ENCODE peak calls at places on chromosomes 11 and 22, in eight cellular contexts. C is BJ, B is uterus, P is spleen, E is kidney, L is SK-N-SH, A is neural progenitor cell, D is tibial nerve. N is an unnamed sample. For H3K36me3, the result is how much of the 10 kb centered on the place peaks cover.

GRCh38 chr22:37171662-37172061 is 16.4 kb downstream of the C1QTNF6 start:
- DNase-seq in E (no peak), P (no peak), A (no peak), D (no peak), L (peak), C (no peak), B (no peak), N (no peak)

GRCh38 chr22:41935015-41935908 is 8.7 kb upstream of the TNFRSF13C start:
- DNase-seq in A (no peak), L (no peak), E (no peak), P (peak), B (no peak), C (no peak), D (no peak), N (peak)

GRCh38 chr22:41256254-41256897 is 15.6 kb upstream of the CHADL start:
- DNase-seq in B (no peak), A (no peak), L (no peak), C (peak), E (no peak), P (no peak), D (no peak), N (no peak)

GRCh38 chr11:45102810-45103621 is 43.4 kb upstream of the PRDM11 start:
- DNase-seq in C (peak), B (no peak), D (no peak), A (peak), E (peak), L (peak), P (peak), N (peak)

GRCh38 chr11:131643171-131643570 is 272.8 kb downstream of the NTM start:
- DNase-seq in P (no peak), L (peak), B (no peak), C (no peak), A (no peak), D (no peak), E (no peak), N (no peak)

GRCh38 chr11:90251599-90251998 is 28.8 kb upstream of the CHORDC1 start:
- DNase-seq in L (no peak), E (no peak), C (no peak), B (no peak), A (no peak), D (no peak), P (no peak), N (no peak)

GRCh38 chr11:117884994-117885393 is 8.5 kb upstream of the FXYD6 start:
- DNase-seq in P (no peak), E (no peak), L (no peak), C (no peak), B (peak), D (no peak), A (no peak), N (no peak)

GRCh38 chr11:130599073-130599654 is 150.7 kb downstream of the ADAMTS15 start:
- DNase-seq in A (no peak), E (peak), B (peak), C (no peak), P (no peak), D (peak), L (no peak), N (no peak)

GRCh38 chr11:12900496-12900895 is 108.6 kb upstream of the RASSF10 start:
- DNase-seq in E (no peak), L (no peak), D (no peak), A (no peak), B (no peak), P (no peak), C (peak), N (no peak)

GRCh38 chr11:22491826-22492225 is 133.8 kb downstream of the FANCF start:
- DNase-seq in C (peak), D (no peak), P (no peak), A (peak), E (no peak), L (peak), B (no peak), N (no peak)

GRCh38 chr11:60370811-60371297 is 7.5 kb upstream of the MS4A7 start:
- DNase-seq in C (no peak), P (no peak), B (no peak), D (no peak), L (no peak), A (no peak), E (no peak), N (no peak)

GRCh38 chr11:13942908-13943505 is 19.5 kb upstream of the SPON1 start:
- DNase-seq in E (no peak), P (no peak), B (no peak), D (no peak), A (no peak), C (no peak), L (no peak), N (no peak)

GRCh38 chr11:629237-629583 is 2.2 kb upstream of the SCT start:
- DNase-seq in E (peak), C (no peak), D (no peak), P (no peak), L (no peak), B (no peak), A (no peak), N (peak)

GRCh38 chr11:18731949-18732821 is 6.2 kb upstream of the IGSF22 start:
- DNase-seq in P (no peak), D (peak), L (peak), B (peak), A (peak), C (no peak), E (no peak), N (no peak)

GRCh38 chr11:114285599-114285998 is 10.6 kb upstream of the NNMT start:
- DNase-seq in P (no peak), D (no peak), B (no peak), E (no peak), L (no peak), A (no peak), C (no peak), N (no peak)

GRCh38 chr22:32950366-32950765 is 107.8 kb downstream of the SYN3 start:
- DNase-seq in P (no peak), B (no peak), D (no peak), C (no peak), L (peak), A (no peak), E (no peak), N (no peak)

GRCh38 chr22:37368058-37368457 is 59.2 kb downstream of the ELFN2 start:
- DNase-seq in B (no peak), P (no peak), L (no peak), D (no peak), C (no peak), E (no peak), A (peak), N (no peak)

GRCh38 chr22:35766654-35767580 is 49.2 kb downstream of the APOL5 start:
- DNase-seq in E (no peak), C (no peak), A (peak), L (no peak), P (no peak), D (no peak), B (no peak), N (no peak)

GRCh38 chr11:111525456-111525855 is 10.9 kb downstream of the HOATZ start:
- DNase-seq in P (no peak), A (no peak), B (no peak), D (no peak), L (no peak), E (no peak), C (no peak), N (no peak)

GRCh38 chr11:46916669-46917108 is 1.7 kb downstream of the LRP4 start:
- DNase-seq in L (peak), A (peak), C (no peak), P (no peak), E (peak), D (no peak), B (peak), N (no peak)

GRCh38 chr11:115503886-115504278 is 333 bp downstream of the CADM1 start:
- DNase-seq in C (no peak), L (peak), A (no peak), D (no peak), P (peak), E (no peak), B (no peak), N (no peak)

GRCh38 chr11:121899534-121899933 is 216.5 kb downstream of the BLID start:
- DNase-seq in P (no peak), B (no peak), D (no peak), C (no peak), L (no peak), E (no peak), A (no peak), N (no peak)

GRCh38 chr11:98365185-98365584 is 655.6 kb upstream of the CNTN5 start:
- DNase-seq in A (no peak), D (no peak), B (no peak), L (no peak), P (no peak), E (no peak), C (no peak), N (no peak)

GRCh38 chr11:91081440-91082088 is 858.7 kb upstream of the CHORDC1 start:
- DNase-seq in C (no peak), P (no peak), A (no peak), L (no peak), B (no peak), D (peak), E (no peak), N (no peak)

GRCh38 chr11:84780689-84781293 is 846.4 kb downstream of the DLG2 start:
- DNase-seq in C (no peak), D (no peak), E (no peak), B (no peak), P (no peak), A (peak), L (no peak), N (no peak)

GRCh38 chr11:82733444-82734119 is at the start of gene FAM181B:
- DNase-seq in A (peak), C (no peak), L (peak), P (peak), E (peak), D (peak), B (peak), N (peak)

GRCh38 chr11:1237128-1237580 is 14.3 kb downstream of the MUC5B start:
- DNase-seq in L (no peak), B (no peak), A (no peak), P (peak), E (peak), D (no peak), C (no peak), N (no peak)

GRCh38 chr11:78138694-78139421 is 568 bp downstream of the ALG8 start:
- DNase-seq in L (peak), A (peak), E (no peak), C (no peak), B (no peak), D (no peak), P (no peak), N (peak)

GRCh38 chr11:120182357-120182756 is 28.5 kb upstream of the OAF start:
- DNase-seq in C (no peak), E (peak), B (no peak), A (peak), D (no peak), L (no peak), P (peak), N (no peak)

GRCh38 chr22:41237707-41238569 is 2.8 kb downstream of the CHADL start:
- DNase-seq in E (peak), D (no peak), A (peak), P (peak), L (peak), B (peak), C (no peak), N (peak)

GRCh38 chr11:32435511-32435946 is at the start of gene WT1:
- DNase-seq in L (peak), D (no peak), A (peak), E (peak), B (peak), P (peak), C (no peak), N (no peak)

GRCh38 chr11:66987158-66987620 is 12.1 kb downstream of the C11orf86 start:
- DNase-seq in C (no peak), A (no peak), B (no peak), L (peak), P (no peak), D (no peak), E (no peak), N (no peak)

GRCh38 chr11:86637976-86638375 is 34.4 kb downstream of the ME3 start:
- DNase-seq in C (no peak), E (no peak), P (no peak), B (no peak), A (no peak), D (no peak), L (no peak), N (no peak)

GRCh38 chr11:35487532-35488078 is 37.8 kb downstream of the PAMR1 start:
- DNase-seq in D (peak), C (no peak), A (peak), B (peak), L (peak), P (no peak), E (no peak), N (no peak)

GRCh38 chr11:104435498-104435897 is 271.6 kb upstream of the PDGFD start:
- DNase-seq in P (no peak), E (no peak), L (no peak), B (no peak), A (no peak), C (no peak), D (no peak), N (no peak)

GRCh38 chr11:86869966-86870570 is 69.7 kb downstream of the PRSS23 start:
- DNase-seq in P (no peak), C (no peak), D (peak), B (peak), A (peak), L (peak), E (no peak), N (no peak)

GRCh38 chr22:22863001-22863400 is 24.6 kb upstream of the IGLL5 start:
- DNase-seq in D (no peak), A (no peak), C (no peak), P (no peak), L (no peak), E (no peak), B (no peak), N (no peak)

GRCh38 chr11:130773436-130773835 is 142.8 kb downstream of the SNX19 start:
- DNase-seq in C (no peak), E (no peak), L (no peak), P (no peak), A (no peak), B (no peak), D (no peak), N (no peak)

GRCh38 chr22:41531422-41531727 is 12.9 kb downstream of the POLR3H start:
- DNase-seq in C (no peak), L (no peak), A (no peak), P (no peak), D (no peak), E (no peak), B (no peak), N (no peak)

GRCh38 chr11:65353900-65354264 is 669 bp upstream of the TIGD3 start:
- DNase-seq in D (no peak), P (no peak), B (no peak), C (no peak), A (no peak), E (peak), L (no peak), N (no peak)

GRCh38 chr11:65351511-65351910 is 3.0 kb upstream of the TIGD3 start:
- DNase-seq in E (peak), A (no peak), P (no peak), B (no peak), D (no peak), L (no peak), C (no peak), N (no peak)

GRCh38 chr11:65353376-65353775 is 1.2 kb upstream of the TIGD3 start:
- DNase-seq in P (no peak), B (no peak), D (no peak), C (no peak), L (no peak), E (peak), A (no peak), N (no peak)

GRCh38 chr11:65354265-65355012 is at the start of gene TIGD3:
- DNase-seq in D (peak), B (peak), E (peak), L (peak), C (peak), A (peak), P (peak), N (peak)

GRCh38 chr11:65352783-65353182 is 1.8 kb upstream of the TIGD3 start:
- DNase-seq in D (no peak), A (no peak), B (no peak), C (no peak), L (no peak), E (no peak), P (no peak), N (no peak)
- TF ChIP-seq CTCF in D (no peak), A (peak), B (no peak), C (peak), L (peak), E (peak), P (peak), N (no peak)

DNA sequence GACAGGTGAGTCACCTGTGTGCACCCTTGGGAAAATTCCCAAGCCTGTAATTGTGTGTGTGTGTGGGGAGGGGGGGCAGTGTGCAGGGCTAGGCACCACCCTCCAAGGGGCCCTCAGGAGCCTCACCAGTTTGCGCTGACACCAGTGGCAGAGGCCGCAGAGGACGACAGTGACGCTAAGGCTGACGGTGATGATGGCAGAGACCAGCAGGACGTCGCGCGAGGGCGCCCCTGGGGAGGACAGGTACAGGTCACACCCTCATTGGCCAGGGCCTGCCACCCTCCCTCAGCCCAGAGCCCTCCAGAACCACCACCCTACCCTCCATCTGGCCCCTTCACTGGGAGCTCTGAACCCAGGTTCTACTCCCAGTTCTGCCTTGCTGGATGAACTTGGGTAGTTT is 24.9 kb downstream of the SYT7 start:
- DNase-seq in E (no peak), C (no peak), B (no peak), A (no peak), L (no peak), P (no peak), D (no peak), N (no peak)
- H3K4me3 ChIP-seq in E (no peak), C (no peak), B (no peak), A (peak), L (no peak), P (no peak), D (no peak), N (no peak)

GRCh38 chr11:105741488-105742020 is 131.7 kb downstream of the GRIA4 start:
- DNase-seq in C (no peak), P (no peak), E (no peak), D (no peak), B (no peak), L (no peak), A (no peak), N (no peak)
- H3K36me3 ChIP-seq in C (under half), P (under half), E (under half), D (under half), B (under half), L (under half), A (under half), N (under half)

GRCh38 chr11:134482865-134483264 is 70.8 kb upstream of the B3GAT1 start:
- DNase-seq in D (no peak), C (no peak), A (no peak), P (no peak), L (no peak), B (no peak), E (no peak), N (no peak)
- TF ChIP-seq CTCF in D (no peak), C (no peak), A (no peak), P (no peak), L (no peak), B (no peak), E (no peak), N (no peak)

N was measured in GM06990.